ENCODE peak calls at places on chromosomes 11 and 22, in ten cellular contexts. V, H, U, I, T, K, D, O, Z and P are unnamed samples.
A peak's percentile ranks its signal among the peaks of the same experiment; 100 is the strongest.

GRCh38 chr11:12239396-12240298 is 129.3 kb downstream of the MICAL2 start:
- DNase-seq in V (no peak), H (no peak), U (no peak), I (no peak), T (no peak), K (no peak), D (peak; percentile 63), O (no peak), Z (peak; percentile 73), P (no peak)

GRCh38 chr22:29369460-29369859 is 18.9 kb downstream of the AP1B1 start:
- DNase-seq in V (peak; percentile 46), H (no peak), U (peak; percentile 71), I (no peak), T (no peak), K (peak; percentile 76), D (peak; percentile 70), O (no peak), Z (no peak), P (no peak)

GRCh38 chr11:92628401-92629292 is 340.8 kb upstream of the MTNR1B start:
- DNase-seq in V (no peak), H (no peak), U (no peak), I (no peak), T (no peak), K (no peak), D (no peak), O (no peak), Z (no peak), P (no peak)

GRCh38 chr11:119236891-119237290 is 30.8 kb downstream of the CBL start:
- DNase-seq in V (no peak), H (no peak), U (no peak), I (no peak), T (no peak), K (no peak), D (no peak), O (no peak), Z (no peak), P (no peak)

GRCh38 chr11:8605956-8606355 is 11.9 kb upstream of the STK33 start:
- DNase-seq in V (no peak), H (no peak), U (no peak), I (no peak), T (no peak), K (no peak), D (no peak), O (no peak), Z (no peak), P (no peak)

GRCh38 chr11:72226701-72227100 is 2.1 kb downstream of the INPPL1 start:
- DNase-seq in V (no peak), H (no peak), U (no peak), I (no peak), T (no peak), K (peak; percentile 64), D (no peak), O (no peak), Z (no peak), P (no peak)

GRCh38 chr11:130622126-130622525 is 173.7 kb downstream of the ADAMTS15 start:
- DNase-seq in V (no peak), H (no peak), U (no peak), I (no peak), T (no peak), K (no peak), D (no peak), O (no peak), Z (no peak), P (peak; percentile 24)

GRCh38 chr11:64305691-64306562 is 603 bp downstream of the ESRRA start:
- DNase-seq in V (peak; percentile 67), H (peak; percentile 64), U (peak; percentile 42), I (peak; percentile 80), T (peak; percentile 51), K (peak; percentile 95), D (peak; percentile 86), O (no peak), Z (peak; percentile 94), P (no peak)

GRCh38 chr11:17991799-17992433 is 20.9 kb downstream of the SERGEF start:
- DNase-seq in V (no peak), H (peak; percentile 63), U (no peak), I (peak; percentile 76), T (peak; percentile 32), K (no peak), D (no peak), O (peak; percentile 48), Z (peak; percentile 57), P (no peak)

GRCh38 chr22:36913431-36914382 is at the start of gene CSF2RB:
- DNase-seq in V (no peak), H (no peak), U (peak; percentile 34), I (peak; percentile 57), T (no peak), K (peak; percentile 91), D (peak; percentile 79), O (no peak), Z (no peak), P (no peak)

GRCh38 chr11:119505861-119506260 is 82.9 kb upstream of the THY1 start:
- DNase-seq in V (no peak), H (no peak), U (no peak), I (no peak), T (no peak), K (no peak), D (no peak), O (no peak), Z (no peak), P (no peak)

GRCh38 chr11:35305670-35306382 is 113.5 kb downstream of the SLC1A2 start:
- DNase-seq in V (peak; percentile 33), H (peak; percentile 79), U (no peak), I (peak; percentile 45), T (no peak), K (no peak), D (peak; percentile 46), O (peak; percentile 55), Z (peak; percentile 51), P (no peak)

DNA sequence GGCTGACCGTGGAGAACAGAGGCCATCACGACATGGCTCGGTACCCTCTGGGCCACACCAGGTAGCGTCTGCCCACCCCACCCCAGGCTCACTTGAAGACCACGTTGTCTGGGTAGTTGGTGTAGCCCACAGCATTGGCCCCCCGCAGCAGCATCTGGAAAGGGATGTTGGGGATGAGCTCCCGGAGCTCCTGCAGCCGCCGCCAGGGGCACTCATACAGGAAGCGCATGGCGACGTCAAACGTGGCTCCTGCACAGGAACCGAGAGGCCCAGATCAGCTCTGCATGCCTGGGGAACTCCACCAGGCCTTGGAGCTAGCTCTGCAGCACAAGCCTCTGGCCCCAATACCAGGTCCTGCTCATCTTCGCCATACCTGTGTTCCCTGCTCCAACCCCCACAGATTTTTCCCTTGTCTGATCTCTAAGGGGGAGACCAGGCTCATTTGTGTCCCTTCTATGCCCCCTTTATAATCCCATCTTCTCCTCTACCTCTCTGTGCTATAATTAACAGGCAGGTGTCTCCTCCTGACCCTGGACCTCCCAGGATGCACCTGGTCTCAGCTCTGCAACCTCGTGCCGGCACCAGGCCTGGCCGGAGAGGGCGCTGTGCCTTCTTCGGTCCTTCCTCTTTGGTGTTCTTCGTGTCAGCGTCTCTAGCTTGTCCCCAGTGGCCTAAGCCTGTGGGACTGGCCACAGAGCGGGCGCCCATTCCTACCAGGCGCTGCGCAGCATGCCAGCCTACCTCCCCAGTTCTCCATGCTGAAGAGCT is 5.0 kb upstream of the LRFN4 start:
- DNase-seq in V (no peak), H (no peak), U (no peak), I (peak; percentile 64), T (no peak), K (peak; percentile 64), D (no peak), O (no peak), Z (no peak), P (no peak)
- H3K27ac ChIP-seq in V (no peak overlapping the region), H (no peak overlapping the region), U (no peak overlapping the region), I (no peak overlapping the region), T (no peak overlapping the region), K (no peak overlapping the region), D (no peak overlapping the region), O (peak overlapping the region; percentile 26), Z (no peak overlapping the region), P (no peak overlapping the region)

DNA sequence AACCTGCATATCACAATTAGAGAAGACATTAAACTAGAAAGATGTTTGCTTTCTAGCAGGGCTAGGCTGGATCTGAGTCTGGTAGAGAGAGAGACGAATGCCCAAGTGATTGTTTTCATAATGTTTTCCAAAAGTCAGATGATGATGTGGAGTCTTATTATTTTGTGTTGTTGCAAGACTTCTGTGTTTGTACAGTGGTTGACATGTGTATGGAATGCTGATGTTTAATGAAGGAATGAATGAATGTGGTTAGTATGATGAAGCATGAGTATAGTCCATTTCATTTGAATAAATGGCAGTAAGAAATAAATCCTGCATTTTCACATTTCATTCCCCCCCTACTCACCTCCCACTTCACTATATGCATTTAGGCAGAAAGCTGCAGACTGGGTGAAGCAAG is 69.6 kb downstream of the PPP2R1B start:
- DNase-seq in V (no peak), H (no peak), U (no peak), I (no peak), T (peak; percentile 30), K (no peak), D (no peak), O (no peak), Z (no peak), P (no peak)
- H3K27ac ChIP-seq in V (no peak overlapping the region), H (no peak overlapping the region), U (peak overlapping the region; percentile 49), I (no peak overlapping the region), T (no peak overlapping the region), K (no peak overlapping the region), D (no peak overlapping the region), O (no peak overlapping the region), Z (no peak overlapping the region), P (no peak overlapping the region)

GRCh38 chr22:46557736-46558480 is 20.5 kb upstream of the CELSR1 start:
- DNase-seq in V (no peak), H (no peak), U (peak; percentile 5), I (no peak), T (peak; percentile 71), K (no peak), D (peak; percentile 33), O (no peak), Z (no peak), P (no peak)

GRCh38 chr22:46560696-46561295 is 23.4 kb upstream of the CELSR1 start:
- DNase-seq in V (no peak), H (no peak), U (no peak), I (no peak), T (no peak), K (peak; percentile 58), D (peak; percentile 26), O (no peak), Z (no peak), P (no peak)

GRCh38 chr22:46563381-46564083 is 26.1 kb upstream of the CELSR1 start:
- DNase-seq in V (no peak), H (peak; percentile 81), U (peak; percentile 79), I (peak; percentile 78), T (peak; percentile 42), K (peak; percentile 94), D (peak; percentile 79), O (peak; percentile 59), Z (peak; percentile 95), P (no peak)

GRCh38 chr22:46564084-46564714 is 26.8 kb upstream of the CELSR1 start:
- DNase-seq in V (no peak), H (no peak), U (no peak), I (no peak), T (no peak), K (no peak), D (peak; percentile 34), O (no peak), Z (peak; percentile 70), P (no peak)

GRCh38 chr22:46561435-46561905 is 24.1 kb upstream of the CELSR1 start:
- DNase-seq in V (no peak), H (peak; percentile 63), U (peak; percentile 3), I (no peak), T (no peak), K (peak; percentile 47), D (peak; percentile 29), O (no peak), Z (no peak), P (no peak)
- H3K27ac ChIP-seq in V (no peak overlapping the region), H (no peak overlapping the region), U (no peak overlapping the region), I (no peak overlapping the region), T (no peak overlapping the region), K (no peak overlapping the region), D (no peak overlapping the region), O (peak overlapping the region; percentile 23), Z (no peak overlapping the region), P (no peak overlapping the region)

GRCh38 chr22:38244106-38244505 is 28.7 kb downstream of the TMEM184B start:
- DNase-seq in V (no peak), H (no peak), U (no peak), I (no peak), T (peak; percentile 29), K (no peak), D (no peak), O (no peak), Z (no peak), P (no peak)
- H3K27ac ChIP-seq in V (no peak overlapping the region), H (no peak overlapping the region), U (no peak overlapping the region), I (no peak overlapping the region), T (no peak overlapping the region), K (no peak overlapping the region), D (no peak overlapping the region), O (peak overlapping the region; percentile 94), Z (peak overlapping the region; percentile 84), P (peak overlapping the region; percentile 51)